ENCODE peak calls at places on chromosomes 1 and 21, in seven cellular contexts. R is omental fat pad, P is tibial nerve, Z is astrocyte of the spinal cord, H is H7, C is endothelial cell, J is dermis blood vessel endothelial cell. T is an unnamed sample.

GRCh38 chr1:240705584-240705983 is 93.6 kb upstream of the GREM2 start:
- DNase-seq in R (no peak), P (no peak), Z (peak), H (no peak), C (no peak), J (no peak), T (no peak)

GRCh38 chr1:46223472-46223943 is 20.4 kb downstream of the LURAP1 start:
- DNase-seq in R (peak), P (no peak), Z (peak), H (peak), C (peak), J (peak), T (peak)

GRCh38 chr1:166390406-166390805 is 223.6 kb upstream of the FAM78B start:
- DNase-seq in R (no peak), P (no peak), Z (no peak), H (no peak), C (no peak), J (no peak), T (no peak)

GRCh38 chr1:39105841-39106765 is 80.0 kb downstream of the NDUFS5 start:
- DNase-seq in R (no peak), P (no peak), Z (peak), H (peak), C (peak), J (peak), T (peak)

GRCh38 chr1:40976952-40977690 is 2.4 kb upstream of the CTPS1 start:
- DNase-seq in R (no peak), P (no peak), Z (peak), H (no peak), C (no peak), J (no peak), T (no peak)

GRCh38 chr1:67560580-67561285 is 124.3 kb upstream of the GADD45A start:
- DNase-seq in R (no peak), P (no peak), Z (no peak), H (no peak), C (no peak), J (no peak), T (no peak)

GRCh38 chr21:38945536-38946245 is 140.0 kb downstream of the ETS2 start:
- DNase-seq in R (no peak), P (no peak), Z (peak), H (peak), C (no peak), J (no peak), T (peak)

GRCh38 chr1:11977625-11978024 is 2.6 kb upstream of the MFN2 start:
- DNase-seq in R (no peak), P (no peak), Z (no peak), H (no peak), C (no peak), J (no peak), T (no peak)

GRCh38 chr1:47580451-47580980 is 142.7 kb downstream of the FOXD2 start:
- DNase-seq in R (no peak), P (no peak), Z (no peak), H (no peak), C (no peak), J (no peak), T (no peak)

GRCh38 chr1:92315766-92316413 is 17.0 kb downstream of the RPAP2 start:
- DNase-seq in R (no peak), P (no peak), Z (no peak), H (no peak), C (no peak), J (no peak), T (no peak)

GRCh38 chr1:7374761-7375160 is 396.3 kb upstream of the VAMP3 start:
- DNase-seq in R (no peak), P (no peak), Z (no peak), H (no peak), C (no peak), J (no peak), T (no peak)

GRCh38 chr1:96080925-96081324 is 640.7 kb upstream of the PTBP2 start:
- DNase-seq in R (no peak), P (no peak), Z (peak), H (peak), C (no peak), J (peak), T (peak)

GRCh38 chr1:169570172-169570574 is 16.1 kb downstream of the F5 start:
- DNase-seq in R (no peak), P (no peak), Z (no peak), H (no peak), C (no peak), J (no peak), T (peak)

T was measured in NCI-H146.